ENCODE peak calls at places on chromosomes 2 and 18, in nine cellular contexts. L, K, W, Q, I, M, D, S and V are unnamed samples.

GRCh38 chr2:64704161-64704560 is 50.4 kb upstream of the SERTAD2 start:
- DNase-seq in L (no peak), K (no peak), W (no peak), Q (no peak), I (no peak), M (no peak), D (no peak), S (no peak), V (no peak)

GRCh38 chr18:34990571-34990970 is 50.6 kb upstream of the MAPRE2 start:
- DNase-seq in L (peak; percentile 62), K (no peak), W (peak; percentile 28), Q (no peak), I (no peak), M (no peak), D (peak; percentile 89), S (no peak), V (peak; percentile 67)

GRCh38 chr2:96913398-96914202 is 43.7 kb upstream of the SEMA4C start:
- DNase-seq in L (no peak), K (no peak), W (no peak), Q (no peak), I (peak; percentile 11), M (peak; percentile 64), D (no peak), S (no peak), V (no peak)

GRCh38 chr18:23887493-23887892 is 127.1 kb upstream of the TTC39C start:
- DNase-seq in L (peak; percentile 36), K (no peak), W (no peak), Q (no peak), I (no peak), M (no peak), D (peak; percentile 11), S (no peak), V (no peak)

GRCh38 chr2:131419447-131419846 is 55.5 kb upstream of the RAB6D start:
- DNase-seq in L (peak; percentile 23), K (no peak), W (no peak), Q (no peak), I (no peak), M (no peak), D (no peak), S (no peak), V (no peak)

GRCh38 chr18:23422751-23423418 is 30.2 kb upstream of the RIOK3 start:
- DNase-seq in L (peak; percentile 54), K (no peak), W (peak; percentile 38), Q (peak; percentile 91), I (no peak), M (no peak), D (peak; percentile 93), S (no peak), V (peak; percentile 83)

GRCh38 chr2:236246711-236247246 is 17.4 kb downstream of the ASB18 start:
- DNase-seq in L (no peak), K (no peak), W (no peak), Q (no peak), I (no peak), M (no peak), D (no peak), S (peak; percentile 15), V (no peak)

GRCh38 chr2:168186452-168186851 is 60.9 kb downstream of the STK39 start:
- DNase-seq in L (no peak), K (no peak), W (no peak), Q (no peak), I (no peak), M (no peak), D (no peak), S (no peak), V (no peak)

GRCh38 chr18:22667616-22668422 is 250.1 kb upstream of the CTAGE1 start:
- DNase-seq in L (peak; percentile 99), K (no peak), W (peak; percentile 99), Q (peak; percentile 73), I (no peak), M (no peak), D (peak; percentile 85), S (no peak), V (peak; percentile 54)

GRCh38 chr2:216606551-216607527 is 26.4 kb upstream of the IGFBP2 start:
- DNase-seq in L (no peak), K (no peak), W (no peak), Q (no peak), I (no peak), M (no peak), D (no peak), S (peak; percentile 49), V (no peak)

GRCh38 chr2:67560818-67561221 is 163.7 kb downstream of the ETAA1 start:
- DNase-seq in L (peak; percentile 61), K (no peak), W (peak; percentile 71), Q (no peak), I (no peak), M (no peak), D (no peak), S (no peak), V (no peak)

GRCh38 chr18:69408522-69408921 is 7.8 kb downstream of the DOK6 start:
- DNase-seq in L (no peak), K (no peak), W (no peak), Q (peak; percentile 6), I (no peak), M (no peak), D (no peak), S (no peak), V (no peak)

GRCh38 chr2:219057709-219058540 is 2.8 kb downstream of the IHH start:
- DNase-seq in L (peak; percentile 49), K (peak; percentile 78), W (peak; percentile 65), Q (peak; percentile 76), I (peak; percentile 54), M (peak; percentile 66), D (peak; percentile 51), S (peak; percentile 84), V (peak; percentile 64)

GRCh38 chr2:176114120-176114929 is 2.3 kb upstream of the HOXD10 start:
- DNase-seq in L (no peak), K (no peak), W (no peak), Q (peak; percentile 58), I (no peak), M (no peak), D (no peak), S (no peak), V (no peak)

GRCh38 chr2:187169108-187169713 is 278.8 kb downstream of the CALCRL start:
- DNase-seq in L (no peak), K (no peak), W (no peak), Q (no peak), I (no peak), M (no peak), D (no peak), S (no peak), V (no peak)

GRCh38 chr2:3325458-3326181 is 52.0 kb downstream of the EIPR1 start:
- DNase-seq in L (no peak), K (peak; percentile 52), W (no peak), Q (no peak), I (no peak), M (no peak), D (no peak), S (no peak), V (no peak)

GRCh38 chr2:183037281-183037659 is 987 bp downstream of the NCKAP1 start:
- DNase-seq in L (peak; percentile 42), K (no peak), W (peak; percentile 60), Q (peak; percentile 52), I (no peak), M (no peak), D (peak; percentile 57), S (no peak), V (peak; percentile 79)

GRCh38 chr2:30448308-30448707 is 1.3 kb downstream of the LCLAT1 start:
- DNase-seq in L (no peak), K (no peak), W (no peak), Q (no peak), I (no peak), M (no peak), D (no peak), S (no peak), V (no peak)

GRCh38 chr2:234291765-234292204 is 205.1 kb downstream of the ARL4C start:
- DNase-seq in L (peak; percentile 78), K (no peak), W (peak; percentile 59), Q (peak; percentile 75), I (no peak), M (peak; percentile 67), D (peak; percentile 56), S (no peak), V (no peak)

GRCh38 chr2:205808493-205809121 is 126.3 kb downstream of the NRP2 start:
- DNase-seq in L (no peak), K (peak; percentile 73), W (no peak), Q (peak; percentile 26), I (no peak), M (no peak), D (peak; percentile 35), S (no peak), V (no peak)

GRCh38 chr2:3864943-3865664 is 161.7 kb downstream of the DCDC2C start:
- DNase-seq in L (no peak), K (no peak), W (no peak), Q (no peak), I (no peak), M (no peak), D (no peak), S (no peak), V (no peak)

GRCh38 chr2:179932786-179933185 is 71.4 kb upstream of the ZNF385B start:
- DNase-seq in L (peak; percentile 27), K (no peak), W (no peak), Q (no peak), I (no peak), M (no peak), D (no peak), S (peak; percentile 4), V (no peak)

GRCh38 chr2:32719933-32720716 is 92.3 kb downstream of the TTC27 start:
- DNase-seq in L (no peak), K (no peak), W (no peak), Q (no peak), I (no peak), M (no peak), D (no peak), S (no peak), V (no peak)

GRCh38 chr18:62365420-62365819 is 40.3 kb downstream of the TNFRSF11A start:
- DNase-seq in L (no peak), K (no peak), W (no peak), Q (no peak), I (no peak), M (no peak), D (no peak), S (no peak), V (no peak)

GRCh38 chr2:21228041-21228895 is 104.5 kb downstream of the TDRD15 start:
- DNase-seq in L (no peak), K (no peak), W (no peak), Q (no peak), I (no peak), M (no peak), D (no peak), S (peak; percentile 25), V (no peak)

GRCh38 chr2:240467659-240468299 is 32.3 kb downstream of the GPC1 start:
- DNase-seq in L (no peak), K (peak; percentile 58), W (no peak), Q (no peak), I (no peak), M (no peak), D (no peak), S (no peak), V (no peak)

GRCh38 chr2:158970522-158970855 is 2.0 kb downstream of the TANC1 start:
- DNase-seq in L (no peak), K (no peak), W (no peak), Q (no peak), I (no peak), M (no peak), D (no peak), S (no peak), V (peak; percentile 18)

GRCh38 chr2:203783496-203784203 is 77.2 kb downstream of the CD28 start:
- DNase-seq in L (peak; percentile 97), K (no peak), W (peak; percentile 94), Q (peak; percentile 17), I (no peak), M (no peak), D (no peak), S (peak; percentile 15), V (no peak)

GRCh38 chr2:168194784-168195522 is 52.4 kb downstream of the STK39 start:
- DNase-seq in L (peak; percentile 26), K (no peak), W (peak; percentile 34), Q (no peak), I (no peak), M (peak; percentile 10), D (no peak), S (no peak), V (no peak)

GRCh38 chr2:62565309-62565908 is 59.4 kb upstream of the TMEM17 start:
- DNase-seq in L (no peak), K (no peak), W (no peak), Q (no peak), I (no peak), M (no peak), D (no peak), S (no peak), V (no peak)

GRCh38 chr18:26476697-26477096 is 71.7 kb downstream of the KCTD1 start:
- DNase-seq in L (no peak), K (no peak), W (no peak), Q (no peak), I (no peak), M (no peak), D (no peak), S (no peak), V (no peak)